ENCODE peak calls at places on chromosomes 13 and 19, in ten cellular contexts. W, Y, V, D, C, L, P, G, B and Z are unnamed samples. For H3K4me1 and H3K27me3, the result is how much of the 10 kb centered on the place peaks cover.

GRCh38 chr13:32883501-32883900 is 132.7 kb upstream of the KL start:
- DNase-seq in W (no peak), L (no peak), Y (peak), B (no peak), C (no peak), D (no peak), P (no peak), G (no peak), V (no peak), Z (no peak)

GRCh38 chr19:13143135-13143534 is 7.0 kb downstream of the STX10 start:
- DNase-seq in G (no peak), D (no peak), P (no peak), B (no peak), C (no peak), Y (no peak), W (no peak), V (no peak), L (no peak), Z (no peak)

GRCh38 chr13:37395544-37395943 is 203.0 kb downstream of the POSTN start:
- DNase-seq in V (no peak), P (no peak), Y (no peak), B (peak), L (no peak), C (no peak), W (peak), D (no peak), G (no peak), Z (no peak)

GRCh38 chr13:72141845-72142470 is 275.0 kb upstream of the DACH1 start:
- DNase-seq in G (no peak), L (no peak), V (no peak), Y (no peak), B (no peak), P (no peak), D (no peak), W (no peak), C (no peak), Z (no peak)

GRCh38 chr19:49869009-49869483 is 1.7 kb upstream of the PNKP start:
- DNase-seq in P (no peak), V (no peak), D (no peak), G (no peak), L (no peak), Y (no peak), B (no peak), W (no peak), C (no peak), Z (no peak)

GRCh38 chr13:38415233-38415632 is 65.6 kb downstream of the UFM1 start:
- DNase-seq in Y (no peak), G (no peak), B (peak), L (no peak), W (no peak), D (no peak), P (no peak), C (no peak), V (no peak), Z (no peak)

GRCh38 chr19:56476671-56477428 is at the start of gene ZNF667:
- DNase-seq in W (peak), B (peak), D (peak), G (no peak), C (no peak), Y (no peak), L (peak), P (no peak), V (no peak), Z (no peak)

GRCh38 chr13:93249259-93249917 is 22.8 kb downstream of the GPC6 start:
- DNase-seq in B (peak), D (no peak), W (no peak), C (no peak), G (no peak), V (no peak), Y (no peak), P (no peak), L (no peak), Z (no peak)

GRCh38 chr13:112818698-112819045 is 128.8 kb downstream of the ATP11A start:
- DNase-seq in D (no peak), B (no peak), C (no peak), W (no peak), P (peak), G (no peak), Y (no peak), L (no peak), V (no peak), Z (no peak)

GRCh38 chr19:11064831-11065303 is 24.4 kb upstream of the LDLR start:
- DNase-seq in C (no peak), G (no peak), L (no peak), P (no peak), W (no peak), B (no peak), Y (no peak), V (no peak), D (no peak), Z (peak)

GRCh38 chr13:62964522-62964921 is 1548.9 kb upstream of the PCDH20 start:
- DNase-seq in C (no peak), L (no peak), G (no peak), B (no peak), W (no peak), Y (no peak), V (no peak), D (no peak), P (no peak), Z (no peak)

GRCh38 chr13:51619614-51620013 is 35.4 kb downstream of the WDFY2 start:
- DNase-seq in B (no peak), C (no peak), W (no peak), P (no peak), Y (no peak), V (no peak), G (no peak), L (no peak), D (no peak), Z (no peak)

GRCh38 chr19:57800696-57801095 is 14.0 kb downstream of the ZNF552 start:
- DNase-seq in W (peak), B (peak), D (no peak), V (no peak), P (no peak), C (no peak), G (no peak), L (no peak), Y (no peak), Z (no peak)

GRCh38 chr19:46913852-46914430 is 53.1 kb downstream of the ARHGAP35 start:
- DNase-seq in Y (no peak), D (no peak), W (no peak), P (no peak), G (peak), B (no peak), V (no peak), L (no peak), C (no peak), Z (no peak)

GRCh38 chr19:44525721-44526430 is 3.6 kb downstream of the CEACAM20 start:
- DNase-seq in D (no peak), P (no peak), L (no peak), B (no peak), W (no peak), C (no peak), V (no peak), G (no peak), Y (no peak), Z (no peak)

GRCh38 chr19:23802290-23802689 is 43.6 kb upstream of the ZNF681 start:
- DNase-seq in G (no peak), L (no peak), C (no peak), W (no peak), P (no peak), B (no peak), V (no peak), Y (no peak), D (no peak), Z (no peak)

GRCh38 chr13:109145631-109146030 is 516.2 kb downstream of the MYO16 start:
- DNase-seq in D (no peak), L (peak), G (peak), W (peak), C (no peak), V (no peak), Y (peak), P (no peak), B (peak), Z (no peak)

GRCh38 chr13:47480121-47480520 is 521.0 kb downstream of the SUCLA2 start:
- DNase-seq in G (no peak), W (no peak), V (no peak), P (no peak), D (no peak), Y (no peak), B (no peak), L (no peak), C (no peak), Z (no peak)

GRCh38 chr13:27482996-27483395 is 32.6 kb upstream of the MTIF3 start:
- DNase-seq in D (no peak), W (no peak), Y (no peak), C (no peak), L (peak), B (no peak), P (no peak), G (peak), V (peak), Z (no peak)

GRCh38 chr19:16301999-16302694 is 22.5 kb upstream of the KLF2 start:
- DNase-seq in L (no peak), C (no peak), B (no peak), W (no peak), D (no peak), G (no peak), V (peak), P (no peak), Y (no peak), Z (peak)

GRCh38 chr19:43718627-43719377 is 2.9 kb downstream of the IRGC start:
- DNase-seq in G (no peak), P (no peak), C (no peak), L (no peak), B (no peak), D (no peak), V (no peak), Y (no peak), W (no peak), Z (no peak)

GRCh38 chr13:96621634-96622033 is 372.6 kb downstream of the OXGR1 start:
- DNase-seq in C (no peak), W (no peak), V (no peak), L (no peak), G (no peak), D (no peak), Y (no peak), B (no peak), P (no peak), Z (no peak)

GRCh38 chr19:58559275-58560006 is 1.0 kb upstream of the UBE2M start:
- DNase-seq in V (peak), D (peak), B (peak), L (peak), W (peak), G (peak), Y (peak), C (peak), P (peak), Z (peak)

GRCh38 chr13:37656247-37656940 is 57.8 kb upstream of the POSTN start:
- DNase-seq in L (no peak), G (no peak), V (no peak), W (no peak), D (no peak), B (peak), Y (no peak), P (no peak), C (no peak), Z (no peak)

GRCh38 chr19:55193481-55193880 is 13.4 kb upstream of the SYT5 start:
- DNase-seq in G (no peak), D (no peak), B (no peak), C (no peak), W (no peak), P (no peak), L (no peak), Y (no peak), V (no peak), Z (no peak)

GRCh38 chr13:40639226-40639681 is 27.2 kb downstream of the FOXO1 start:
- DNase-seq in V (no peak), P (no peak), L (no peak), B (peak), C (no peak), Y (no peak), W (no peak), D (no peak), G (no peak), Z (peak)

GRCh38 chr19:35090795-35091214 is 24.8 kb upstream of the FXYD3 start:
- DNase-seq in G (no peak), B (peak), P (no peak), L (no peak), C (no peak), Y (no peak), V (no peak), W (peak), D (no peak), Z (no peak)

GRCh38 chr19:7509625-7510024 is 6.3 kb upstream of the ZNF358 start:
- DNase-seq in D (no peak), P (no peak), W (peak), Y (no peak), C (no peak), V (no peak), L (no peak), G (no peak), B (peak), Z (no peak)

GRCh38 chr19:1007852-1008251 is 7.6 kb downstream of the GRIN3B start:
- DNase-seq in L (no peak), G (no peak), V (no peak), B (no peak), C (no peak), Y (no peak), W (no peak), D (no peak), P (no peak), Z (no peak)

GRCh38 chr13:98909016-98909415 is 68.8 kb downstream of the DOCK9 start:
- DNase-seq in C (no peak), V (no peak), G (no peak), B (no peak), P (no peak), D (no peak), L (no peak), Y (no peak), W (no peak), Z (no peak)

GRCh38 chr19:31350033-31350692 is 927 bp upstream of the TSHZ3 start:
- DNase-seq in G (no peak), W (peak), B (no peak), L (no peak), Y (peak), V (no peak), C (no peak), D (no peak), P (peak), Z (no peak)

GRCh38 chr13:58032676-58033440 is 401.3 kb downstream of the PCDH17 start:
- DNase-seq in B (no peak), C (no peak), V (no peak), P (no peak), D (no peak), L (no peak), W (no peak), Y (no peak), G (peak), Z (no peak)

GRCh38 chr13:33185853-33186252 is 99.7 kb downstream of the STARD13 start:
- DNase-seq in V (no peak), Y (no peak), L (no peak), D (no peak), P (no peak), C (no peak), G (no peak), B (no peak), W (no peak), Z (no peak)

GRCh38 chr19:18317998-18318800 is 4.7 kb downstream of the LSM4 start:
- DNase-seq in V (peak), P (no peak), D (no peak), Y (no peak), C (no peak), L (no peak), W (no peak), B (no peak), G (peak), Z (no peak)

GRCh38 chr19:49852631-49853126 is 1.7 kb downstream of the PTOV1 start:
- DNase-seq in V (no peak), C (no peak), W (no peak), Y (no peak), G (no peak), P (no peak), B (no peak), D (no peak), L (no peak), Z (no peak)

GRCh38 chr19:1672038-1672768 is 19.8 kb upstream of the TCF3 start:
- DNase-seq in C (no peak), D (no peak), B (no peak), Y (no peak), P (no peak), W (peak), V (peak), L (peak), G (no peak), Z (no peak)

GRCh38 chr19:4112367-4112766 is 11.6 kb downstream of the MAP2K2 start:
- DNase-seq in W (no peak), V (no peak), G (no peak), B (no peak), D (no peak), C (no peak), Y (no peak), L (no peak), P (no peak), Z (no peak)
- H3K4me1 ChIP-seq in W (under half), V (under half), G (under half), B (under half), D (under half), C (under half), Y (under half), L (under half), P (under half), Z (under half)

GRCh38 chr19:29365836-29366417 is 153.0 kb upstream of the UQCRFS1 start:
- DNase-seq in L (no peak), D (no peak), W (no peak), Y (no peak), V (no peak), P (no peak), C (no peak), G (no peak), B (no peak), Z (no peak)

GRCh38 chr19:29364999-29365398 is 152.0 kb upstream of the UQCRFS1 start:
- DNase-seq in G (no peak), D (no peak), Y (no peak), V (no peak), W (no peak), B (no peak), P (no peak), L (no peak), C (no peak), Z (no peak)

GRCh38 chr19:29370276-29370675 is 155.5 kb upstream of the VSTM2B start:
- DNase-seq in G (no peak), C (no peak), D (no peak), V (no peak), W (no peak), L (no peak), P (no peak), B (no peak), Y (no peak), Z (no peak)

GRCh38 chr19:29366757-29367156 is 153.8 kb upstream of the UQCRFS1 start:
- DNase-seq in B (no peak), C (no peak), G (no peak), P (no peak), W (no peak), D (no peak), Y (no peak), V (no peak), L (no peak), Z (no peak)

DNA sequence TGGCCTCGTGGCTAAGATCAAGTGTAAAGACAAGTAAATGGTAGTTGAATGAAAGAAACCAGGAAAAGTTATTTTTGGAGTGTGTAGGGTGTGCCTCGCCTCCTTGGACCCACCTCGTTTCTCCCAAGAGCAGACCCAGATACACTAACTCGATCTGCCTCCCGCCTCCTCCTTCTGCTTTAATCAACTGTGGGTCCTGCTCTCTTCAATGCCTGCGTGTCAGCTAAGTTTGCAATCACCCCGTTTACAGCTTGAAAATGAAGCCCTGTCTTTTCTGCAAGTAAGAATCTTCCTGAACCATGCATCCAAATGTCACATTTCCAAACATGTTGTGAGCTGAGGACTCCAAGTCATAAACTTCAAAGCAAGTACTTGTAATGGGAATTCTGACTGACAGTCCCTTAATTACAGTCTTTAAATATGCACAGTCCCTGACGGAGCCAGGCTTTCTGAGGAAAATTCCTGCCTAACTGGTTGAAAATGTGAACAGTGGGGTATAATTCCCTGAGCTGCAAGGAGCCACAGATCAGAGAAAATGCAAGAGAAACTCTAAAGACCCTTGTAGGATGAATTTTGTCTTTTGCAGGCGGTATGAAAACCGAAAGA is 154.9 kb upstream of the UQCRFS1 start:
- DNase-seq in C (no peak), W (no peak), P (no peak), D (no peak), L (no peak), V (no peak), B (no peak), Y (no peak), G (no peak), Z (no peak)
- H3K27me3 ChIP-seq in C (under half), W (under half), P (under half), D (under half), L (under half), V (under half), B (under half), Y (under half), G (under half), Z (under half)

GRCh38 chr19:41801682-41802317 is 5.4 kb downstream of the CEACAM3 start:
- DNase-seq in Y (no peak), W (no peak), B (no peak), G (no peak), P (no peak), C (no peak), D (no peak), V (no peak), L (no peak), Z (no peak)

GRCh38 chr19:41802770-41803169 is 6.4 kb downstream of the CEACAM3 start:
- DNase-seq in V (peak), C (no peak), D (no peak), L (no peak), G (no peak), P (no peak), Y (no peak), W (no peak), B (no peak), Z (no peak)

GRCh38 chr19:41799444-41800000 is 3.1 kb downstream of the CEACAM3 start:
- DNase-seq in W (no peak), V (no peak), Y (no peak), B (no peak), D (no peak), L (no peak), P (no peak), C (no peak), G (no peak), Z (no peak)

GRCh38 chr19:41804327-41804726 is 7.9 kb downstream of the CEACAM3 start:
- DNase-seq in D (no peak), C (no peak), G (no peak), W (no peak), B (no peak), P (no peak), V (no peak), Y (no peak), L (no peak), Z (no peak)

DNA sequence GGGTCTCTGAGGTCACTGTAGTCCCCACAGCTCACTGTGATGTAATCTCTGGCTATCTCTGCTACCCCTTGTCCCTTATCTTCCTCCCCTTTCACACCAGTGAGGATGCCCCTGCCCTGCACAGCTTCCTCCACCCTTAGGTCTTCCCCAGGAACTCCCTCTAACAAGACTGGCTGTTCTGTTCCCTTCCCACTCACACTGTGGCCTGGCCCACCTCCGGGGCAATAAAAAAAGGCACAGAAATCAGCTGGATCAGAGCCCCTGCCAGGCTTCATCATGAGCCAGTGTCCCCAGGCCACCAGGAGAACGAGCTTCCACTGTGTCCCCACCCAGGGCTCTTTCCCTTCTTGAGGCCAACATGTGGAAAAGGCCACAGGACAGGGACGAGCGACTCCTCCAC is 4.6 kb downstream of the CEACAM3 start:
- DNase-seq in D (no peak), C (no peak), V (no peak), B (no peak), L (no peak), G (no peak), W (no peak), P (no peak), Y (no peak), Z (no peak)
- H3K4me1 ChIP-seq in D (under half), C (under half), V (under half), B (under half), L (under half), G (under half), W (under half), P (under half), Y (under half), Z (under half)

GRCh38 chr19:6076675-6077463 is 33.4 kb downstream of the RFX2 start:
- DNase-seq in P (peak), G (no peak), C (no peak), B (no peak), V (no peak), L (no peak), W (no peak), Y (no peak), D (no peak), Z (no peak)
- H3K27me3 ChIP-seq in P (under half), G (under half), C (under half), B (under half), V (under half), L (under half), W (under half), Y (under half), D (under half), Z (under half)

GRCh38 chr19:6071840-6072239 is 38.5 kb downstream of the RFX2 start:
- DNase-seq in C (no peak), B (no peak), W (no peak), V (no peak), Y (no peak), D (no peak), L (no peak), G (no peak), P (no peak), Z (no peak)
- H3K4me1 ChIP-seq in C (under half), B (under half), W (under half), V (under half), Y (under half), D (under half), L (under half), G (under half), P (half or more), Z (under half)

GRCh38 chr13:22801402-22802003 is 379.3 kb upstream of the SGCG start:
- DNase-seq in Y (no peak), P (no peak), B (peak), C (no peak), G (no peak), D (no peak), V (no peak), L (no peak), W (peak), Z (no peak)

GRCh38 chr13:22800726-22801401 is 379.9 kb upstream of the SGCG start:
- DNase-seq in D (peak), V (no peak), Y (no peak), C (no peak), W (no peak), B (no peak), L (peak), G (peak), P (peak), Z (peak)
- H3K27me3 ChIP-seq in D (under half), V (under half), Y (under half), C (under half), W (under half), B (under half), L (under half), G (under half), P (under half), Z (under half)

GRCh38 chr13:25352806-25353205 is 19.0 kb upstream of the ATP8A2 start:
- DNase-seq in V (no peak), D (no peak), L (no peak), C (no peak), P (no peak), B (no peak), Y (no peak), W (no peak), G (no peak), Z (no peak)
- H3K4me1 ChIP-seq in V (under half), D (under half), L (under half), C (under half), P (under half), B (under half), Y (under half), W (under half), G (under half), Z (under half)